ENCODE peak calls at places on chromosomes 4 and X, in five cellular contexts. V, C, P, B and A are unnamed samples.

GRCh38 chr4:105433421-105433820 is 40.4 kb downstream of the PPA2 start:
- DNase-seq in C (no peak), B (no peak), V (no peak), P (no peak), A (no peak)

GRCh38 chr4:160505724-160506123 is 1402.8 kb downstream of the RAPGEF2 start:
- DNase-seq in V (no peak), B (no peak), P (no peak), C (no peak), A (no peak)

GRCh38 chr4:41507292-41507933 is 30.5 kb upstream of the LIMCH1 start:
- DNase-seq in V (no peak), P (peak; percentile 61), C (no peak), B (no peak), A (peak; percentile 44)

GRCh38 chrX:40243699-40244098 is 145.9 kb upstream of the BCOR start:
- DNase-seq in C (no peak), P (no peak), V (no peak), B (no peak), A (no peak)

GRCh38 chr4:165204462-165204830 is 2.9 kb upstream of the KLHL2 start:
- DNase-seq in B (peak; percentile 49), V (peak; percentile 27), C (no peak), P (peak; percentile 42), A (no peak)

GRCh38 chr4:139232751-139233150 is 47.3 kb downstream of the MGARP start:
- DNase-seq in C (no peak), V (no peak), P (no peak), B (no peak), A (no peak)

GRCh38 chr4:24137596-24137962 is 247.7 kb upstream of the PPARGC1A start:
- DNase-seq in P (no peak), C (no peak), B (no peak), V (no peak), A (no peak)

GRCh38 chrX:148938348-148938747 is 437.9 kb downstream of the AFF2 start:
- DNase-seq in C (no peak), B (no peak), P (no peak), V (no peak), A (no peak)

GRCh38 chr4:163284304-163284703 is 48.1 kb downstream of the NPY1R start:
- DNase-seq in V (no peak), B (no peak), P (no peak), C (no peak), A (no peak)

GRCh38 chr4:156321203-156321602 is 367.5 kb upstream of the CTSO start:
- DNase-seq in C (no peak), P (peak; percentile 98), V (peak; percentile 98), B (peak; percentile 49), A (no peak)

GRCh38 chr4:151238477-151238876 is 38.5 kb upstream of the PRSS48 start:
- DNase-seq in C (no peak), V (no peak), P (peak; percentile 3), B (peak; percentile 54), A (no peak)

GRCh38 chr4:143531368-143531767 is 17.9 kb downstream of the SMARCA5 start:
- DNase-seq in C (no peak), B (peak; percentile 22), P (no peak), V (no peak), A (no peak)

DNA sequence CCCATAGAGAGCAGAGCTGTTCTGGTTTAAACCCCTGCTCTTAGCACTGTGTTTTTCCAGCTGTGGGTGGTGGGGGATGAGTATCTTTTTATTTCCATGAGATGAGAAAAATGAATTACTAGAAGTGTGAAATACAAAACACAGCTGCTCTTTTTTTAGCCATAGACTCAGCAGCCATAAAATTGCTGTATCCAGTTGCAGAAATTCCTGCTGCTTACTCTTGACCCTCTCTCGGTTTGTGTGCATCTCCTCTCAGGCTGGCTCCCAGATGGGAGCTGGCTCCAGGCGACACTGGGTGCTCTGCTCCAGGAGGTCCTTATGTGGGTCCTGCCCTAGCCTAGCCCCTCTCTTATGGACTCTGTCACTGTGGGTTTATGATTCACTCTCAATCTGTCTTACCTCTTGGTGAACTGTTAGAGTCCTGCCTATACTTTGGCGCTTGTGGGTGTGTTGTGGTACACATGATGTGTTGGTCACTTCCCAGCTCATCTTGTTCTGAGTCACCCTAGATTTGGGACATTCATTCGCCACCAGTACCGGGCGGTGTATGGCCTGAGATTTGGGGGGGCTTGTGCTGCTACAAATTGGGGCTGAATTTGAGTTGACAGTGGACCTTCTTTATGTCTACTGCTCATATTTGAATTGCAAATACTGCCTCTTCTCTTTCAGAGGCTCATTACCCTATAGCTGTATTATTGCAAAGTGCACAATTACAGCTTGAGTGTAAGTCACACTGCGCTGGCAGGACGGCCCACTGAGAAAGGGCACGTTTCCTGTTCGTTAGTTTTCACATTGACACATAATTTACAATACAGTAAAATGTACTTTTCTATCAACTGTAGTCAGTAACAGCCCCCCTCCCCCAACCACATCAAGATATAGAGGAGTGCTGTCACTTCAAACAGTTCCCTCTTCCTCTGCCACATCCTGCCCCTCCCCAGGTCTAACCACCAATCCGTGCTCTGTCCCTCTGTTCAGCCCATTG is 46.9 kb upstream of the MSANTD1 start:
- DNase-seq in B (peak; percentile 81), C (no peak), V (peak; percentile 84), P (peak; percentile 68), A (peak; percentile 1)
- H3K27ac ChIP-seq in B (no peak overlapping the region), C (peak overlapping the region; percentile 74), V (peak overlapping the region; percentile 57), P (no peak overlapping the region), A (no peak overlapping the region)

GRCh38 chr4:73853246-73853704 is at the start of gene PF4V1:
- DNase-seq in V (no peak), P (no peak), C (peak; percentile 70), B (no peak), A (no peak)
- TF ChIP-seq CTCF in V (peak; percentile 68), P (no peak), C (peak; percentile 15), B (peak; percentile 43), A (no peak)

GRCh38 chr4:185657191-185657590 is 121.9 kb upstream of the PDLIM3 start:
- DNase-seq in V (no peak), B (no peak), C (no peak), P (no peak), A (no peak)

GRCh38 chr4:185656467-185656890 is 121.2 kb upstream of the PDLIM3 start:
- DNase-seq in C (peak; percentile 74), B (peak; percentile 54), V (peak; percentile 66), P (peak; percentile 42), A (no peak)

GRCh38 chr4:185657699-185658098 is 122.4 kb upstream of the PDLIM3 start:
- DNase-seq in C (no peak), V (peak; percentile 44), P (no peak), B (no peak), A (no peak)

GRCh38 chr4:185654311-185654710 is 119.0 kb upstream of the PDLIM3 start:
- DNase-seq in C (no peak), B (no peak), V (no peak), P (no peak), A (no peak)

DNA sequence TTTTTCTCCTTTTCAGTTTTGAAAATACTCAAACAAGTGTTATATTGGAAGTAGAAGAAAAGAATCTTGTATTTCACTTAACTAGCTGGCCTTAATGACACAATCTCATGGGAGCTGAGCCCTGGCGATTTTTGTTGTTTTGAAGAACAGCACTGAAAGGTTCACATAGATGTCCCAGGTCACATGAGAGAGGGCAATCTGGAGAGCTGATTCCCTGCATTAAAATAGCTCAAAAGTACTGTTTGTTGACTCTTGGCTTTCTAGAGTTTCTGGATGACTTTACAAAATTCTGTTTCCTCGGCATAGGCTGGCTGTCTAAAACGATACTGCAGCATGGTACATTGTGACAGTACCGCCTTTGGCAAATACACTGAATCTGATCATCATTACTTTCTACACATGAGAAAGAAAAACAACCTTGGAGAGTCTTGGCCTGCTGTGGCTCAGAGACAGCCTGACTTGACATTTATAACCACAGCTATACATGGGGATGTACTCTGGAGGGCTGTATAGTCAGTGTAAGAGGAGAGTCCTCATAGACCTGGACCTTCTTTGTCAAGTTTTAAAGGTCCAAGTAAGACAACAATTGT is 119.8 kb upstream of the PDLIM3 start:
- DNase-seq in P (no peak), V (no peak), C (no peak), B (no peak), A (no peak)
- H3K27ac ChIP-seq in P (no peak overlapping the region), V (peak overlapping the region; percentile 17), C (no peak overlapping the region), B (no peak overlapping the region), A (no peak overlapping the region)

GRCh38 chr4:3793545-3793944 is 27.4 kb downstream of the ADRA2C start:
- DNase-seq in V (no peak), B (no peak), P (no peak), C (no peak), A (no peak)

GRCh38 chr4:3790006-3790561 is 23.9 kb downstream of the ADRA2C start:
- DNase-seq in B (no peak), V (no peak), C (no peak), P (no peak), A (no peak)

GRCh38 chr4:3791256-3791655 is 25.1 kb downstream of the ADRA2C start:
- DNase-seq in C (no peak), P (no peak), B (no peak), V (no peak), A (no peak)

GRCh38 chr4:3791910-3792542 is 25.8 kb downstream of the ADRA2C start:
- DNase-seq in B (no peak), P (peak; percentile 7), V (peak; percentile 6), C (no peak), A (peak; percentile 55)

GRCh38 chr4:3792813-3793212 is 26.6 kb downstream of the ADRA2C start:
- DNase-seq in B (no peak), V (no peak), P (no peak), C (no peak), A (no peak)
- TF ChIP-seq CTCF in B (peak; percentile 7), V (no peak), P (no peak), C (no peak), A (no peak)

GRCh38 chr4:72592076-72592475 is 23.1 kb upstream of the ADAMTS3 start:
- DNase-seq in B (no peak), P (no peak), V (no peak), C (no peak), A (no peak)
- H3K27ac ChIP-seq in B (no peak overlapping the region), P (no peak overlapping the region), V (no peak overlapping the region), C (no peak overlapping the region), A (no peak overlapping the region)

GRCh38 chr4:2534904-2535385 is 1.5 kb upstream of the FAM193A start:
- DNase-seq in C (no peak), B (peak; percentile 8), P (no peak), V (no peak), A (no peak)

GRCh38 chr4:2537011-2537830 is 774 bp downstream of the FAM193A start:
- DNase-seq in P (peak; percentile 24), V (no peak), C (peak; percentile 86), B (peak; percentile 35), A (peak; percentile 14)

GRCh38 chr4:2536193-2537010 is at the start of gene FAM193A:
- DNase-seq in C (peak; percentile 100), V (peak; percentile 98), P (peak; percentile 99), B (peak; percentile 99), A (peak; percentile 91)

DNA sequence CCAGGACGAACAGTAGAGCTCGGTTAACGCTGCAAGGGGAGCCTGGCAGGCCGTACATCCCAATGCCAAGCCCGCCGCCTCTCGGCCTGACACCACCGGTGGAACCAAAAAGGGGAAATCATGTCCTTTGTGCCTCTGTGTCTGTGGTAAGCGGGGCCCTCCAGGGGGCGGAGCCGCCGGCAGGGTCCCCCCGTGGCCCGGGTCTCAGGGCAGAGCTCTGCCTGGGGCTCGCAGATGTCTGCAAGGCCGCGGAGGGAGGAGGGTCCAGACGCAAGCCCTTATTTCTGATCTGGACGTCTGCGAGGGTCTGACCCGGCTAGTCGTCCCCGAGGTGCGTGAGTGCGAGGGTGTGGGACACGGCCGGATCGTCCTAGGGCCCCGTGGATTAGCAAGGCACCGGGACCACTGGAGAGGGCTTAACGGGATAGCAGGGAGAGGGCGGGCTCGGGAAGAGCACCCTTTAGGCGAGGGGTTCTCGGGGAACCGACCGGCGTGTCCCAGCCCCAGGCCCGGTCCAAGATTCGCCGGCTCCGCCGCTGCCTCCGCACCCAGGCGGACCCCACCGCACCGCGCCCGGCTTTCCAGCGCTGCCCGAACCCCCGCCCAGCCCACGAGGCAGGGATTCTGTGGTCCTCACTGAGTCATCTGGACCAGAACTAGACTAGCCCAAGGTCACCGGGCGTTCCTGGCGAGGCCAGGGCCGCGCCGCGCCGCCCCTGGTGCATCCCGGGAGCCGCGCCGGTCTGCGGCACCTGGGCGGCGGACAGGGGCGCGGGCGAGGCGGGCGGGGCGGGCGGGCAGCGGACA is 858 bp upstream of the FAM193A start:
- DNase-seq in B (peak; percentile 41), P (peak; percentile 11), V (no peak), C (peak; percentile 80), A (no peak)
- TF ChIP-seq CTCF in B (peak; percentile 21), P (no peak), V (peak; percentile 15), C (peak; percentile 13), A (no peak)